ENCODE peak calls at places on chromosomes 7 and 10, in nine cellular contexts. One of them, this sample, is unnamed.
A peak's percentile ranks its signal among the peaks of the same experiment; 100 is the strongest.

GRCh38 chr7:157601530-157601929 is 264.7 kb downstream of the DNAJB6 start:
- DNase-seq in T follicular helper cell: no peak
- DNase-seq in hepatocyte: no peak
- DNase-seq in NCI-H510A: no peak
- DNase-seq in M059J: no peak
- DNase-seq in SK-N-DZ: no peak
- DNase-seq in cardiac muscle cell: no peak
- DNase-seq in posterior cingulate gyrus: peak; percentile 42
- DNase-seq in central memory CD4-positive, alpha-beta T cell: no peak
- DNase-seq in this sample: no peak

GRCh38 chr10:71210031-71210871 is 2.1 kb upstream of the UNC5B start:
- DNase-seq in cardiac muscle cell: no peak
- DNase-seq in hepatocyte: no peak
- DNase-seq in central memory CD4-positive, alpha-beta T cell: no peak
- DNase-seq in T follicular helper cell: no peak
- DNase-seq in NCI-H510A: no peak
- DNase-seq in M059J: no peak
- DNase-seq in posterior cingulate gyrus: no peak
- DNase-seq in SK-N-DZ: no peak
- DNase-seq in this sample: no peak

GRCh38 chr10:79221110-79222051 is 125.9 kb upstream of the PPIF start:
- DNase-seq in T follicular helper cell: no peak
- DNase-seq in cardiac muscle cell: peak; percentile 77
- DNase-seq in SK-N-DZ: peak; percentile 94
- DNase-seq in M059J: no peak
- DNase-seq in posterior cingulate gyrus: no peak
- DNase-seq in central memory CD4-positive, alpha-beta T cell: no peak
- DNase-seq in NCI-H510A: peak; percentile 24
- DNase-seq in hepatocyte: peak; percentile 82
- DNase-seq in this sample: no peak

GRCh38 chr7:34747176-34747781 is 89.3 kb downstream of the NPSR1 start:
- DNase-seq in T follicular helper cell: no peak
- DNase-seq in SK-N-DZ: no peak
- DNase-seq in cardiac muscle cell: no peak
- DNase-seq in M059J: no peak
- DNase-seq in hepatocyte: no peak
- DNase-seq in posterior cingulate gyrus: no peak
- DNase-seq in central memory CD4-positive, alpha-beta T cell: no peak
- DNase-seq in NCI-H510A: no peak
- DNase-seq in this sample: no peak

GRCh38 chr10:79209831-79210230 is 137.4 kb upstream of the PPIF start:
- DNase-seq in cardiac muscle cell: no peak
- DNase-seq in T follicular helper cell: no peak
- DNase-seq in hepatocyte: no peak
- DNase-seq in posterior cingulate gyrus: no peak
- DNase-seq in SK-N-DZ: no peak
- DNase-seq in central memory CD4-positive, alpha-beta T cell: no peak
- DNase-seq in M059J: no peak
- DNase-seq in NCI-H510A: no peak
- DNase-seq in this sample: no peak

GRCh38 chr10:74855027-74855426 is 28.6 kb downstream of the KAT6B start:
- DNase-seq in NCI-H510A: no peak
- DNase-seq in central memory CD4-positive, alpha-beta T cell: no peak
- DNase-seq in cardiac muscle cell: peak; percentile 52
- DNase-seq in T follicular helper cell: no peak
- DNase-seq in SK-N-DZ: peak; percentile 18
- DNase-seq in hepatocyte: no peak
- DNase-seq in M059J: no peak
- DNase-seq in posterior cingulate gyrus: no peak
- DNase-seq in this sample: no peak

GRCh38 chr10:88553116-88553752 is 29.9 kb downstream of the RNLS start:
- DNase-seq in NCI-H510A: no peak
- DNase-seq in M059J: peak; percentile 75
- DNase-seq in T follicular helper cell: peak; percentile 14
- DNase-seq in SK-N-DZ: peak; percentile 67
- DNase-seq in central memory CD4-positive, alpha-beta T cell: peak; percentile 40
- DNase-seq in posterior cingulate gyrus: no peak
- DNase-seq in hepatocyte: peak; percentile 74
- DNase-seq in cardiac muscle cell: peak; percentile 55
- DNase-seq in this sample: no peak

GRCh38 chr7:36034020-36034419 is 119.0 kb upstream of the EEPD1 start:
- DNase-seq in T follicular helper cell: no peak
- DNase-seq in central memory CD4-positive, alpha-beta T cell: no peak
- DNase-seq in M059J: peak; percentile 96
- DNase-seq in NCI-H510A: no peak
- DNase-seq in cardiac muscle cell: no peak
- DNase-seq in hepatocyte: no peak
- DNase-seq in posterior cingulate gyrus: no peak
- DNase-seq in SK-N-DZ: no peak
- DNase-seq in this sample: no peak

GRCh38 chr7:83159731-83160130 is 3.0 kb downstream of the PCLO start:
- DNase-seq in T follicular helper cell: no peak
- DNase-seq in SK-N-DZ: no peak
- DNase-seq in central memory CD4-positive, alpha-beta T cell: no peak
- DNase-seq in NCI-H510A: no peak
- DNase-seq in hepatocyte: no peak
- DNase-seq in cardiac muscle cell: no peak
- DNase-seq in M059J: peak; percentile 17
- DNase-seq in posterior cingulate gyrus: no peak
- DNase-seq in this sample: no peak

GRCh38 chr7:142362349-142362748 is 104.5 kb upstream of the PRSS58 start:
- DNase-seq in SK-N-DZ: no peak
- DNase-seq in posterior cingulate gyrus: no peak
- DNase-seq in cardiac muscle cell: no peak
- DNase-seq in central memory CD4-positive, alpha-beta T cell: peak; percentile 34
- DNase-seq in M059J: no peak
- DNase-seq in hepatocyte: no peak
- DNase-seq in NCI-H510A: no peak
- DNase-seq in T follicular helper cell: no peak
- DNase-seq in this sample: no peak

GRCh38 chr10:48981310-48981907 is 41.8 kb upstream of the LRRC18 start:
- DNase-seq in T follicular helper cell: no peak
- DNase-seq in M059J: peak; percentile 34
- DNase-seq in posterior cingulate gyrus: no peak
- DNase-seq in NCI-H510A: peak; percentile 23
- DNase-seq in hepatocyte: peak; percentile 81
- DNase-seq in cardiac muscle cell: peak; percentile 85
- DNase-seq in SK-N-DZ: peak; percentile 79
- DNase-seq in central memory CD4-positive, alpha-beta T cell: peak; percentile 16
- DNase-seq in this sample: no peak

This sample was measured in NCI-H187.